ENCODE peak calls at places on chromosome 14, in six cellular contexts. I, O, M, N, D and B are unnamed samples.

GRCh38 chr14:101062611-101063010 is 159.1 kb upstream of the RTL1 start:
- ATAC-seq in M (no peak), N (no peak), O (no peak), D (no peak), I (no peak), B (no peak)

GRCh38 chr14:26381405-26381804 is 216.4 kb downstream of the NOVA1 start:
- ATAC-seq in N (no peak), I (no peak), O (no peak), M (no peak), D (no peak), B (no peak)

GRCh38 chr14:44403194-44403593 is 103.9 kb downstream of the FSCB start:
- ATAC-seq in M (no peak), N (no peak), O (no peak), D (no peak), I (no peak), B (no peak)

GRCh38 chr14:62071029-62071428 is 308.8 kb downstream of the SNAPC1 start:
- ATAC-seq in O (no peak), D (no peak), I (no peak), N (no peak), M (no peak), B (no peak)

GRCh38 chr14:49019467-49020100 is 566.6 kb downstream of the RPS29 start:
- ATAC-seq in D (peak; percentile 89), O (no peak), M (no peak), N (no peak), I (peak; percentile 52), B (peak; percentile 39)

GRCh38 chr14:61581955-61582615 is 113.2 kb upstream of the HIF1A start:
- ATAC-seq in O (no peak), M (no peak), N (no peak), I (no peak), D (no peak), B (no peak)

GRCh38 chr14:76582447-76582846 is 178.8 kb upstream of the VASH1 start:
- ATAC-seq in N (no peak), M (no peak), D (no peak), O (no peak), I (no peak), B (no peak)

GRCh38 chr14:26917086-26917485 is 319.3 kb upstream of the NOVA1 start:
- ATAC-seq in I (no peak), D (no peak), N (no peak), M (peak; percentile 88), O (no peak), B (no peak)

GRCh38 chr14:103356151-103356766 is 22.2 kb downstream of the EIF5 start:
- ATAC-seq in O (no peak), N (no peak), M (no peak), D (peak; percentile 35), I (peak; percentile 72), B (no peak)